ENCODE peak calls at places on chromosomes 12 and 14, in seven cellular contexts. P, C, X, J, H, Z and V are unnamed samples.

GRCh38 chr12:93109794-93110203 is 180.7 kb upstream of the EEA1 start:
- DNase-seq in X (no peak), J (no peak), C (no peak), Z (no peak), P (no peak), H (no peak), V (no peak)

GRCh38 chr14:105332352-105332874 is 17.9 kb downstream of the PACS2 start:
- DNase-seq in Z (no peak), C (no peak), X (no peak), J (no peak), P (no peak), H (no peak), V (no peak)

GRCh38 chr14:51547260-51547659 is 104.5 kb upstream of the FRMD6 start:
- DNase-seq in J (no peak), P (no peak), H (no peak), X (no peak), Z (peak; percentile 62), C (peak; percentile 63), V (peak; percentile 56)

GRCh38 chr12:122003646-122004611 is 17.8 kb upstream of the BCL7A start:
- DNase-seq in H (no peak), C (no peak), J (no peak), Z (peak; percentile 48), X (no peak), P (no peak), V (no peak)

GRCh38 chr12:124675881-124676688 is 108.7 kb upstream of the NCOR2 start:
- DNase-seq in P (no peak), H (no peak), X (no peak), J (no peak), Z (peak; percentile 81), C (no peak), V (no peak)

GRCh38 chr12:43282106-43282505 is 269.9 kb downstream of the ADAMTS20 start:
- DNase-seq in H (no peak), Z (no peak), P (no peak), X (no peak), C (no peak), J (no peak), V (no peak)

GRCh38 chr12:66674495-66675122 is 4.3 kb downstream of the GRIP1 start:
- DNase-seq in J (no peak), X (no peak), H (no peak), C (no peak), P (no peak), Z (no peak), V (no peak)

GRCh38 chr12:89927226-89927698 is 218.6 kb upstream of the ATP2B1 start:
- DNase-seq in J (no peak), H (no peak), Z (no peak), C (no peak), P (no peak), X (no peak), V (no peak)

GRCh38 chr14:67416085-67416484 is 4.1 kb upstream of the PLEK2 start:
- DNase-seq in P (no peak), C (no peak), J (no peak), X (no peak), Z (no peak), H (no peak), V (no peak)

GRCh38 chr12:125435871-125436270 is 370.6 kb downstream of the AACS start:
- DNase-seq in J (no peak), P (no peak), C (no peak), Z (no peak), H (no peak), X (no peak), V (no peak)

GRCh38 chr12:66188584-66189475 is at the start of gene IRAK3:
- DNase-seq in C (no peak), P (peak; percentile 52), X (peak; percentile 9), J (peak; percentile 58), Z (peak; percentile 90), H (no peak), V (peak; percentile 5)

GRCh38 chr12:117889098-117889497 is 79.7 kb downstream of the KSR2 start:
- DNase-seq in J (no peak), X (no peak), H (no peak), Z (no peak), C (no peak), P (no peak), V (no peak)

GRCh38 chr12:54588110-54588831 is at the start of gene PPP1R1A:
- DNase-seq in H (no peak), P (peak; percentile 53), J (no peak), X (no peak), Z (no peak), C (no peak), V (no peak)